ENCODE peak calls at places on chromosomes 4 and X, in four cellular contexts. B is pancreas, R is right cardiac atrium, G is left ventricle myocardium inferior. L is an unnamed sample. For H3K27me3 and H3K4me1, the result is how much of the 10 kb centered on the place peaks cover.

GRCh38 chr4:175350246-175350645 is 432.1 kb downstream of the ADAM29 start:
- DNase-seq in B (no peak), R (no peak), G (no peak), L (no peak)

GRCh38 chrX:121854614-121854911 is 807.2 kb downstream of the GLUD2 start:
- DNase-seq in B (no peak), R (no peak), G (no peak), L (no peak)

GRCh38 chrX:21926116-21926515 is 14.4 kb upstream of the SMS start:
- DNase-seq in B (no peak), R (no peak), G (no peak), L (no peak)

GRCh38 chr4:38859501-38859900 is 2.9 kb upstream of the TLR6 start:
- DNase-seq in B (no peak), R (no peak), G (no peak), L (no peak)

GRCh38 chr4:111773858-111774257 is 371.4 kb upstream of the FAM241A start:
- DNase-seq in B (no peak), R (peak), G (no peak), L (no peak)

GRCh38 chrX:132266583-132267355 is 47.5 kb upstream of the RAP2C start:
- DNase-seq in B (no peak), R (no peak), G (no peak), L (no peak)

GRCh38 chr4:163701915-163702314 is 207.4 kb downstream of the TMA16 start:
- DNase-seq in B (no peak), R (no peak), G (no peak), L (no peak)

GRCh38 chr4:125727931-125728330 is 413.2 kb downstream of the FAT4 start:
- DNase-seq in B (no peak), R (no peak), G (no peak), L (no peak)

GRCh38 chr4:17546678-17547077 is 30.3 kb upstream of the LAP3 start:
- DNase-seq in B (no peak), R (no peak), G (no peak), L (no peak)

GRCh38 chrX:148310402-148311200 is 189.8 kb upstream of the AFF2 start:
- DNase-seq in B (no peak), R (no peak), G (no peak), L (no peak)

GRCh38 chrX:43750248-43750676 is 94.2 kb downstream of the MAOA start:
- DNase-seq in B (peak), R (peak), G (no peak), L (no peak)

GRCh38 chr4:108337923-108338322 is 169.2 kb upstream of the LEF1 start:
- DNase-seq in B (no peak), R (no peak), G (no peak), L (no peak)

GRCh38 chr4:123616970-123617392 is 220.4 kb downstream of the SPRY1 start:
- DNase-seq in B (peak), R (peak), G (peak), L (peak)

GRCh38 chrX:68833855-68834331 is 5.1 kb downstream of the EFNB1 start:
- DNase-seq in B (no peak), R (no peak), G (no peak), L (no peak)

GRCh38 chrX:136880003-136880451 is 498 bp downstream of the RBMX start:
- DNase-seq in B (no peak), R (peak), G (peak), L (no peak)

GRCh38 chr4:163991268-163991667 is 496.8 kb downstream of the TMA16 start:
- DNase-seq in B (no peak), R (no peak), G (no peak), L (no peak)

GRCh38 chr4:2336659-2337058 is 74.8 kb upstream of the MXD4 start:
- DNase-seq in B (no peak), R (no peak), G (no peak), L (no peak)

DNA sequence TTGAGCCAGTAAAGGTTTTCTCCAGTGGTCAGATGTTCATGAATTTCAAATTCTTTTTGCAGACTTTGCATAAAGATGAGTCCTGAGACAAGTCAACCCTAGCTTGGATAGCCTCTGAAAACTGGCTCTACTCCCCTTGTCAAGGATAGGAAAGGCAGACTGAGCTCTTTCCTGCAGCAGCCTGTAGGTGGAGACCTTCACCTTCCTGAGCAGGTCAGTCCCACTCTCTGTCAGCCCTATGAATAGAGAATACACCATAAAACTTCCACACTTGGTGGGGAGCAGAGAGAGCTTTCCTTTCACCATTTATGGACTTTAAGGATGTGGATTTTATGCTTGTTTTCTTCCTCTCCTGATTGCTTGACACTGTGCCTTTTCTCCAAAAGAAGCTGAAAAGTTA is 41.9 kb downstream of the PCDH19 start:
- DNase-seq in B (no peak), R (no peak), G (no peak), L (no peak)
- H3K27me3 ChIP-seq in B (under half), R (under half), G (under half), L (under half)

GRCh38 chr4:183118585-183118984 is 19.5 kb downstream of the WWC2 start:
- DNase-seq in B (no peak), R (no peak), G (no peak), L (no peak)
- H3K4me1 ChIP-seq in B (under half), R (under half), G (under half), L (under half)

DNA sequence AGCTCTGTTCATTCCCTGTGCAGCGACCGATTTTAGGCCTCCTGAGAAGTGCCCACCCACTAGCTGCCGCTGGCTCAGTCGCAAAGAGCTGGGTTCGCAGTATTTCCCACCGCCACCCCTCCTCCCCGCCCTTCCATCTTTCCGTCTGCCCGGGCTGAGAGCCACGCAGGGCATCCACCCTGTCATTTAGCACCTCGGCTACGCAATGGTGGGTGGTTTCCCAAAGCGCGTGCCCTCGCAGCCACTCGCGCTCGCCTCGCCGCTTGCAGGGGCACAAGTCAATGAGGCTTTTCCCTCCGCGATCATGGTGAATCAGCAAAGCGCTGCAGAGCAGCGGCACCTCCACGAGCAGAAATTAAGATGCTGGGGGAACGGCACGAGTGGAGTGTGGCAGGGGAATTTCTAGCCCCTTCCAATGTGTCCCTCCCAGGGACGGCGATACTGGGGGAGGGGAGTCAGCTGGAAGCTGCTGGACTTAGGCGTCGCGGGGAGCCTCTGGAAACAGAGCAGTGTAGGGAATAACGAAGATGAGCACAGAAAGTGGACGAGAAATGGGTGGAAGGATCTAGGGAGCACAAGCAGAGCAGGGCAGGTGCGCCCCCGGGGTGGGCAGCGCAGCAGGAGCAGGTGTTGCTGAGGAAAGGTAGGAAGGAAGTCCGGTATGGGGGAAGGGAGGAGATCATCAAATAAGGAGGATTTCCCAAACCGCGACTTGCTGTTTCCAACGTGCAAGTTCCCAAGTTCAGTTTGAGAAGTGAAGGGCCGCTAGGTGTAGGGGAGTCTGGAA is 2.4 kb upstream of the PTCHD1 start:
- DNase-seq in B (no peak), R (no peak), G (no peak), L (no peak)
- H3K4me3 ChIP-seq in B (no peak), R (peak), G (peak), L (no peak)

GRCh38 chr4:26206981-26207380 is 113.8 kb upstream of the RBPJ start:
- DNase-seq in B (no peak), R (no peak), G (no peak), L (no peak)
- H3K27me3 ChIP-seq in B (under half), R (under half), G (under half), L (under half)

DNA sequence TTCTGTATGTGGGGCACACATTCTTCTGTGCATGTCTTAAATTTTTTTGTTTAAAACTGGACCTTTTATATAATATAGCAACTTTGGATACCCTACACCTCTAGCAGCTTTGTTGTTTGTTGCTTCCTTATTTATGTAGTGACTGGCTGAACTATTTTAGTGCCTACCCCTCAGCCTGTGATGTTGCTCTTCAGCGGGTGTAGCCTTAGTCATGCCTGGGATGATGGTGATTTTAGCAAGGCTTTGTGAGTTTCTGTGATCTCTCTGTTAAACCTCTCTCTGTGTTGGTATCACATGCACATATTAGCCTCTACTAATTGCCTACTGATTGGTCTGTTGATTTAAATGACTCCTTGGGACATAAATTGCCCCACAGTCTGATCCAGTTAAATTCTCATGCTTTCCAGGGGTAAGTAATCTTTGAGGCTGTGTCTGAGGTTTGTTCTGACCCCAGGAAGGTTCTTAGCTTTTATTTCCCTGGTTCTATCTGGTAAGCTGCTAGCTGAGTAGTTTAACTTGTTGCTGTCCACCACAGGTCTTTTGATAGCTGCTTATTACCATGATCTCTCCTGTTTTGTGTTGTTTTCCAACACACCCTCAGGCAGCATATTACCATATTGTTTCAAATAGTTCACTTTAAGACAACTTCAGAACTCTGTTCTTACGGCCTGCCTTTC is 22.9 kb downstream of the USP9X start:
- DNase-seq in B (no peak), R (no peak), G (no peak), L (no peak)
- H3K4me1 ChIP-seq in B (under half), R (under half), G (half or more), L (under half)

L was measured in left lung.